ENCODE peak calls at places on chromosomes 7 and 10, in four cellular contexts. F, B, W and C are unnamed samples.
A peak's percentile ranks its signal among the peaks of the same experiment; 100 is the strongest.

GRCh38 chr7:32587431-32587948 is 92.2 kb downstream of the AVL9 start:
- ATAC-seq in F (peak; percentile 29), B (peak; percentile 88), W (peak; percentile 8), C (peak; percentile 45)

GRCh38 chr10:1412531-1413189 is 324.7 kb downstream of the ADARB2 start:
- ATAC-seq in F (no peak), B (no peak), W (no peak), C (no peak)

GRCh38 chr10:114714281-114714741 is 56.2 kb upstream of the ABLIM1 start:
- ATAC-seq in F (no peak), B (peak; percentile 92), W (peak; percentile 92), C (no peak)

GRCh38 chr7:82050792-82051191 is 280.9 kb upstream of the HGF start:
- ATAC-seq in F (no peak), B (peak; percentile 70), W (no peak), C (no peak)

GRCh38 chr10:130076681-130077080 is 33.9 kb downstream of the C10orf143 start:
- ATAC-seq in F (no peak), B (no peak), W (no peak), C (no peak)

GRCh38 chr10:110141747-110142625 is 65.4 kb upstream of the MXI1 start:
- ATAC-seq in F (peak; percentile 89), B (no peak), W (peak; percentile 58), C (peak; percentile 39)

GRCh38 chr7:129780257-129781127 is 169.0 kb downstream of the NRF1 start:
- ATAC-seq in F (peak; percentile 89), B (peak; percentile 83), W (peak; percentile 88), C (no peak)

GRCh38 chr10:16519908-16520861 is 1.5 kb downstream of the C1QL3 start:
- ATAC-seq in F (peak; percentile 30), B (no peak), W (peak; percentile 55), C (no peak)

GRCh38 chr7:116216956-116217570 is 6.7 kb downstream of the TES start:
- ATAC-seq in F (peak; percentile 65), B (no peak), W (peak; percentile 72), C (no peak)

GRCh38 chr10:73480158-73480557 is 15.7 kb downstream of the PPP3CB start:
- ATAC-seq in F (no peak), B (no peak), W (no peak), C (no peak)

GRCh38 chr7:134941947-134942346 is 44.4 kb upstream of the AGBL3 start:
- ATAC-seq in F (peak; percentile 71), B (no peak), W (no peak), C (no peak)

GRCh38 chr10:33465747-33466146 is 131.3 kb upstream of the NRP1 start:
- ATAC-seq in F (no peak), B (no peak), W (no peak), C (peak; percentile 65)

GRCh38 chr7:44607141-44608068 is 978 bp downstream of the OGDH start:
- ATAC-seq in F (no peak), B (peak; percentile 5), W (peak; percentile 14), C (no peak)

GRCh38 chr7:98133181-98133580 is 26.5 kb downstream of the LMTK2 start:
- ATAC-seq in F (peak; percentile 30), B (no peak), W (peak; percentile 33), C (no peak)

GRCh38 chr10:79146611-79147130 is 77.9 kb downstream of the ZMIZ1 start:
- ATAC-seq in F (peak; percentile 62), B (no peak), W (no peak), C (peak; percentile 59)

GRCh38 chr10:69716711-69717560 is 84.8 kb upstream of the COL13A1 start:
- ATAC-seq in F (peak; percentile 96), B (peak; percentile 84), W (peak; percentile 82), C (no peak)

GRCh38 chr7:92916751-92917369 is 80.5 kb upstream of the CDK6 start:
- ATAC-seq in F (peak; percentile 69), B (peak; percentile 73), W (no peak), C (no peak)

GRCh38 chr10:7626283-7626682 is 40.5 kb downstream of the ITIH5 start:
- ATAC-seq in F (peak; percentile 60), B (peak; percentile 39), W (no peak), C (peak; percentile 71)

GRCh38 chr10:30775779-30776591 is 146.4 kb upstream of the LYZL2 start:
- ATAC-seq in F (peak; percentile 49), B (no peak), W (no peak), C (peak; percentile 81)